ENCODE peak calls at places on chromosome X, in ten cellular contexts. One of them, this sample, is unnamed.

GRCh38 chrX:38220024-38220935 is at the start of gene SRPX:
- DNase-seq in globus pallidus: no peak
- DNase-seq in H7: peak; percentile 64
- DNase-seq in effector memory CD8-positive, alpha-beta T cell: no peak
- DNase-seq in colonic mucosa: peak; percentile 53
- DNase-seq in iris pigment epithelial cell: peak; percentile 46
- DNase-seq in substantia nigra: no peak
- DNase-seq in K562: peak; percentile 43
- DNase-seq in activated CD8-positive, alpha-beta T cell treated with anti-CD3 and anti-CD28 coated beads, Interleukin-2, amount 10 ng/mL, durations not matched to agents 7 days and 5 days: peak; percentile 55
- DNase-seq in nephron progenitor cell: peak; percentile 52
- DNase-seq in this sample: no peak

GRCh38 chrX:68831405-68832100 is 2.7 kb downstream of the EFNB1 start:
- DNase-seq in globus pallidus: no peak
- DNase-seq in H7: peak; percentile 54
- DNase-seq in effector memory CD8-positive, alpha-beta T cell: no peak
- DNase-seq in colonic mucosa: no peak
- DNase-seq in iris pigment epithelial cell: no peak
- DNase-seq in substantia nigra: no peak
- DNase-seq in K562: no peak
- DNase-seq in activated CD8-positive, alpha-beta T cell treated with anti-CD3 and anti-CD28 coated beads, Interleukin-2, amount 10 ng/mL, durations not matched to agents 7 days and 5 days: no peak
- DNase-seq in nephron progenitor cell: no peak
- DNase-seq in this sample: no peak

GRCh38 chrX:150980711-150981110 is 2.4 kb upstream of the HMGB3 start:
- DNase-seq in globus pallidus: no peak
- DNase-seq in H7: no peak
- DNase-seq in effector memory CD8-positive, alpha-beta T cell: no peak
- DNase-seq in colonic mucosa: no peak
- DNase-seq in iris pigment epithelial cell: no peak
- DNase-seq in substantia nigra: no peak
- DNase-seq in K562: no peak
- DNase-seq in activated CD8-positive, alpha-beta T cell treated with anti-CD3 and anti-CD28 coated beads, Interleukin-2, amount 10 ng/mL, durations not matched to agents 7 days and 5 days: no peak
- DNase-seq in nephron progenitor cell: no peak
- DNase-seq in this sample: no peak

GRCh38 chrX:100447563-100448397 is 37.7 kb upstream of the PCDH19 start:
- DNase-seq in globus pallidus: peak; percentile 11
- DNase-seq in H7: peak; percentile 78
- DNase-seq in effector memory CD8-positive, alpha-beta T cell: no peak
- DNase-seq in colonic mucosa: peak; percentile 25
- DNase-seq in iris pigment epithelial cell: peak; percentile 12
- DNase-seq in substantia nigra: peak; percentile 1
- DNase-seq in K562: peak; percentile 8
- DNase-seq in activated CD8-positive, alpha-beta T cell treated with anti-CD3 and anti-CD28 coated beads, Interleukin-2, amount 10 ng/mL, durations not matched to agents 7 days and 5 days: peak; percentile 21
- DNase-seq in nephron progenitor cell: peak; percentile 73
- DNase-seq in this sample: no peak

GRCh38 chrX:56813318-56813837 is 84.3 kb downstream of the NBDY start:
- DNase-seq in globus pallidus: no peak
- DNase-seq in H7: no peak
- DNase-seq in effector memory CD8-positive, alpha-beta T cell: peak; percentile 50
- DNase-seq in colonic mucosa: no peak
- DNase-seq in iris pigment epithelial cell: peak; percentile 80
- DNase-seq in substantia nigra: no peak
- DNase-seq in K562: peak; percentile 46
- DNase-seq in activated CD8-positive, alpha-beta T cell treated with anti-CD3 and anti-CD28 coated beads, Interleukin-2, amount 10 ng/mL, durations not matched to agents 7 days and 5 days: peak; percentile 59
- DNase-seq in nephron progenitor cell: no peak
- DNase-seq in this sample: peak; percentile 17

GRCh38 chrX:10952619-10953018 is 158.5 kb upstream of the HCCS start:
- DNase-seq in globus pallidus: no peak
- DNase-seq in H7: no peak
- DNase-seq in effector memory CD8-positive, alpha-beta T cell: no peak
- DNase-seq in colonic mucosa: no peak
- DNase-seq in iris pigment epithelial cell: peak; percentile 54
- DNase-seq in substantia nigra: no peak
- DNase-seq in K562: no peak
- DNase-seq in activated CD8-positive, alpha-beta T cell treated with anti-CD3 and anti-CD28 coated beads, Interleukin-2, amount 10 ng/mL, durations not matched to agents 7 days and 5 days: no peak
- DNase-seq in nephron progenitor cell: no peak
- DNase-seq in this sample: no peak

GRCh38 chrX:40524423-40524822 is 56.3 kb upstream of the ATP6AP2 start:
- DNase-seq in globus pallidus: no peak
- DNase-seq in H7: no peak
- DNase-seq in effector memory CD8-positive, alpha-beta T cell: no peak
- DNase-seq in colonic mucosa: no peak
- DNase-seq in iris pigment epithelial cell: no peak
- DNase-seq in substantia nigra: no peak
- DNase-seq in K562: no peak
- DNase-seq in activated CD8-positive, alpha-beta T cell treated with anti-CD3 and anti-CD28 coated beads, Interleukin-2, amount 10 ng/mL, durations not matched to agents 7 days and 5 days: no peak
- DNase-seq in nephron progenitor cell: no peak
- DNase-seq in this sample: no peak

GRCh38 chrX:31228909-31229308 is 157.1 kb upstream of the FTHL17 start:
- DNase-seq in globus pallidus: no peak
- DNase-seq in H7: no peak
- DNase-seq in effector memory CD8-positive, alpha-beta T cell: no peak
- DNase-seq in colonic mucosa: no peak
- DNase-seq in iris pigment epithelial cell: peak; percentile 32
- DNase-seq in substantia nigra: no peak
- DNase-seq in K562: no peak
- DNase-seq in activated CD8-positive, alpha-beta T cell treated with anti-CD3 and anti-CD28 coated beads, Interleukin-2, amount 10 ng/mL, durations not matched to agents 7 days and 5 days: no peak
- DNase-seq in nephron progenitor cell: no peak
- DNase-seq in this sample: no peak

GRCh38 chrX:75892749-75893148 is 107.7 kb upstream of the MAGEE2 start:
- DNase-seq in globus pallidus: no peak
- DNase-seq in H7: no peak
- DNase-seq in effector memory CD8-positive, alpha-beta T cell: no peak
- DNase-seq in colonic mucosa: no peak
- DNase-seq in iris pigment epithelial cell: no peak
- DNase-seq in substantia nigra: no peak
- DNase-seq in K562: no peak
- DNase-seq in activated CD8-positive, alpha-beta T cell treated with anti-CD3 and anti-CD28 coated beads, Interleukin-2, amount 10 ng/mL, durations not matched to agents 7 days and 5 days: no peak
- DNase-seq in nephron progenitor cell: no peak
- DNase-seq in this sample: no peak

GRCh38 chrX:11953615-11954014 is 184.7 kb upstream of the FRMPD4 start:
- DNase-seq in globus pallidus: no peak
- DNase-seq in H7: no peak
- DNase-seq in effector memory CD8-positive, alpha-beta T cell: no peak
- DNase-seq in colonic mucosa: no peak
- DNase-seq in iris pigment epithelial cell: peak; percentile 95
- DNase-seq in substantia nigra: no peak
- DNase-seq in K562: no peak
- DNase-seq in activated CD8-positive, alpha-beta T cell treated with anti-CD3 and anti-CD28 coated beads, Interleukin-2, amount 10 ng/mL, durations not matched to agents 7 days and 5 days: no peak
- DNase-seq in nephron progenitor cell: no peak
- DNase-seq in this sample: no peak

GRCh38 chrX:155745792-155746191 is 133.0 kb upstream of the TMLHE start:
- DNase-seq in globus pallidus: no peak
- DNase-seq in H7: no peak
- DNase-seq in effector memory CD8-positive, alpha-beta T cell: no peak
- DNase-seq in colonic mucosa: peak; percentile 75
- DNase-seq in iris pigment epithelial cell: peak; percentile 18
- DNase-seq in substantia nigra: no peak
- DNase-seq in K562: peak; percentile 87
- DNase-seq in activated CD8-positive, alpha-beta T cell treated with anti-CD3 and anti-CD28 coated beads, Interleukin-2, amount 10 ng/mL, durations not matched to agents 7 days and 5 days: no peak
- DNase-seq in nephron progenitor cell: no peak
- DNase-seq in this sample: no peak

GRCh38 chrX:132171478-132171877 is 43.7 kb upstream of the FRMD7 start:
- DNase-seq in globus pallidus: no peak
- DNase-seq in H7: no peak
- DNase-seq in effector memory CD8-positive, alpha-beta T cell: no peak
- DNase-seq in colonic mucosa: no peak
- DNase-seq in iris pigment epithelial cell: no peak
- DNase-seq in substantia nigra: no peak
- DNase-seq in K562: peak; percentile 3
- DNase-seq in activated CD8-positive, alpha-beta T cell treated with anti-CD3 and anti-CD28 coated beads, Interleukin-2, amount 10 ng/mL, durations not matched to agents 7 days and 5 days: no peak
- DNase-seq in nephron progenitor cell: no peak
- DNase-seq in this sample: no peak

GRCh38 chrX:102712216-102712966 is at the start of gene GPRASP2:
- DNase-seq in globus pallidus: peak; percentile 14
- DNase-seq in H7: peak; percentile 56
- DNase-seq in effector memory CD8-positive, alpha-beta T cell: no peak
- DNase-seq in colonic mucosa: peak; percentile 38
- DNase-seq in iris pigment epithelial cell: peak; percentile 10
- DNase-seq in substantia nigra: peak; percentile 13
- DNase-seq in K562: peak; percentile 28
- DNase-seq in activated CD8-positive, alpha-beta T cell treated with anti-CD3 and anti-CD28 coated beads, Interleukin-2, amount 10 ng/mL, durations not matched to agents 7 days and 5 days: no peak
- DNase-seq in nephron progenitor cell: peak; percentile 67
- DNase-seq in this sample: no peak

GRCh38 chrX:21926527-21927278 is 13.8 kb upstream of the SMS start:
- DNase-seq in globus pallidus: no peak
- DNase-seq in H7: peak; percentile 32
- DNase-seq in effector memory CD8-positive, alpha-beta T cell: no peak
- DNase-seq in colonic mucosa: no peak
- DNase-seq in iris pigment epithelial cell: peak; percentile 94
- DNase-seq in substantia nigra: no peak
- DNase-seq in K562: peak; percentile 66
- DNase-seq in activated CD8-positive, alpha-beta T cell treated with anti-CD3 and anti-CD28 coated beads, Interleukin-2, amount 10 ng/mL, durations not matched to agents 7 days and 5 days: no peak
- DNase-seq in nephron progenitor cell: no peak
- DNase-seq in this sample: no peak

GRCh38 chrX:17495052-17495451 is 120.1 kb downstream of the NHS start:
- DNase-seq in globus pallidus: no peak
- DNase-seq in H7: no peak
- DNase-seq in effector memory CD8-positive, alpha-beta T cell: no peak
- DNase-seq in colonic mucosa: no peak
- DNase-seq in iris pigment epithelial cell: no peak
- DNase-seq in substantia nigra: no peak
- DNase-seq in K562: no peak
- DNase-seq in activated CD8-positive, alpha-beta T cell treated with anti-CD3 and anti-CD28 coated beads, Interleukin-2, amount 10 ng/mL, durations not matched to agents 7 days and 5 days: no peak
- DNase-seq in nephron progenitor cell: no peak
- DNase-seq in this sample: no peak

GRCh38 chrX:46918434-46918833 is 6.2 kb downstream of the JADE3 start:
- DNase-seq in globus pallidus: no peak
- DNase-seq in H7: no peak
- DNase-seq in effector memory CD8-positive, alpha-beta T cell: no peak
- DNase-seq in colonic mucosa: no peak
- DNase-seq in iris pigment epithelial cell: no peak
- DNase-seq in substantia nigra: no peak
- DNase-seq in K562: no peak
- DNase-seq in activated CD8-positive, alpha-beta T cell treated with anti-CD3 and anti-CD28 coated beads, Interleukin-2, amount 10 ng/mL, durations not matched to agents 7 days and 5 days: no peak
- DNase-seq in nephron progenitor cell: no peak
- DNase-seq in this sample: no peak

GRCh38 chrX:413322-414201 is 26.9 kb upstream of the PPP2R3B start:
- DNase-seq in globus pallidus: no peak
- DNase-seq in H7: peak; percentile 84
- DNase-seq in effector memory CD8-positive, alpha-beta T cell: no peak
- DNase-seq in colonic mucosa: no peak
- DNase-seq in iris pigment epithelial cell: peak; percentile 46
- DNase-seq in substantia nigra: no peak
- DNase-seq in K562: no peak
- DNase-seq in activated CD8-positive, alpha-beta T cell treated with anti-CD3 and anti-CD28 coated beads, Interleukin-2, amount 10 ng/mL, durations not matched to agents 7 days and 5 days: no peak
- DNase-seq in nephron progenitor cell: peak; percentile 52
- DNase-seq in this sample: no peak

GRCh38 chrX:153477039-153477438 is 6.7 kb upstream of the HAUS7 start:
- DNase-seq in globus pallidus: no peak
- DNase-seq in H7: peak; percentile 78
- DNase-seq in effector memory CD8-positive, alpha-beta T cell: no peak
- DNase-seq in colonic mucosa: no peak
- DNase-seq in iris pigment epithelial cell: peak; percentile 26
- DNase-seq in substantia nigra: no peak
- DNase-seq in K562: no peak
- DNase-seq in activated CD8-positive, alpha-beta T cell treated with anti-CD3 and anti-CD28 coated beads, Interleukin-2, amount 10 ng/mL, durations not matched to agents 7 days and 5 days: no peak
- DNase-seq in nephron progenitor cell: peak; percentile 39
- DNase-seq in this sample: no peak

GRCh38 chrX:50941638-50942037 is 31.1 kb downstream of the BMP15 start:
- DNase-seq in globus pallidus: peak; percentile 0
- DNase-seq in H7: no peak
- DNase-seq in effector memory CD8-positive, alpha-beta T cell: no peak
- DNase-seq in colonic mucosa: peak; percentile 19
- DNase-seq in iris pigment epithelial cell: no peak
- DNase-seq in substantia nigra: no peak
- DNase-seq in K562: peak; percentile 3
- DNase-seq in activated CD8-positive, alpha-beta T cell treated with anti-CD3 and anti-CD28 coated beads, Interleukin-2, amount 10 ng/mL, durations not matched to agents 7 days and 5 days: peak; percentile 19
- DNase-seq in nephron progenitor cell: peak; percentile 4
- DNase-seq in this sample: peak; percentile 1

GRCh38 chrX:18047440-18047940 is 173.2 kb downstream of the BEND2 start:
- DNase-seq in globus pallidus: no peak
- DNase-seq in H7: no peak
- DNase-seq in effector memory CD8-positive, alpha-beta T cell: no peak
- DNase-seq in colonic mucosa: no peak
- DNase-seq in iris pigment epithelial cell: no peak
- DNase-seq in substantia nigra: no peak
- DNase-seq in K562: no peak
- DNase-seq in activated CD8-positive, alpha-beta T cell treated with anti-CD3 and anti-CD28 coated beads, Interleukin-2, amount 10 ng/mL, durations not matched to agents 7 days and 5 days: no peak
- DNase-seq in nephron progenitor cell: no peak
- DNase-seq in this sample: no peak